ENCODE peak calls at places on chromosome 13, in nine cellular contexts. P is upper lobe of left lung, J is ovary, Z is choroid plexus epithelial cell, R is fibroblast of the aortic adventitia, F is thoracic aorta, H is uterus, G is hepatocyte, D is cardiac fibroblast. L is an unnamed sample.

GRCh38 chr13:67226686-67227085 is 3.5 kb downstream of the PCDH9 start:
- DNase-seq in G (no peak), J (no peak), Z (no peak), H (no peak), D (no peak), R (no peak), F (no peak), P (no peak), L (no peak)

GRCh38 chr13:74115138-74115537 is 19.1 kb downstream of the KLF12 start:
- DNase-seq in F (no peak), R (peak; percentile 55), Z (peak; percentile 72), H (no peak), D (peak; percentile 79), G (no peak), P (no peak), J (no peak), L (no peak)

GRCh38 chr13:93723316-93723715 is 496.7 kb downstream of the GPC6 start:
- DNase-seq in J (no peak), H (no peak), G (no peak), P (no peak), Z (peak; percentile 58), D (no peak), R (peak; percentile 45), F (no peak), L (no peak)

GRCh38 chr13:39417131-39417530 is 185.9 kb downstream of the LHFPL6 start:
- DNase-seq in J (no peak), D (peak; percentile 38), R (no peak), H (no peak), Z (no peak), G (no peak), F (no peak), P (no peak), L (no peak)

GRCh38 chr13:74891610-74892009 is 590.4 kb downstream of the TBC1D4 start:
- DNase-seq in H (no peak), D (peak; percentile 90), R (peak; percentile 12), P (no peak), Z (peak; percentile 81), G (no peak), F (no peak), J (no peak), L (no peak)

GRCh38 chr13:30698023-30698422 is 37.3 kb upstream of the ALOX5AP start:
- DNase-seq in D (peak; percentile 60), J (no peak), Z (peak; percentile 86), F (no peak), H (no peak), R (peak; percentile 81), P (no peak), G (no peak), L (no peak)

GRCh38 chr13:71374471-71375041 is 492.4 kb downstream of the DACH1 start:
- DNase-seq in P (no peak), G (no peak), R (no peak), Z (peak; percentile 23), H (no peak), D (peak; percentile 29), J (no peak), F (no peak), L (no peak)

GRCh38 chr13:30457306-30457891 is 8.3 kb downstream of the HMGB1 start:
- DNase-seq in G (no peak), J (no peak), P (no peak), F (no peak), H (no peak), Z (no peak), R (no peak), D (no peak), L (no peak)

GRCh38 chr13:34129422-34129821 is 311.5 kb downstream of the RFC3 start:
- DNase-seq in G (peak; percentile 31), Z (no peak), D (no peak), F (no peak), R (no peak), H (no peak), P (no peak), J (no peak), L (no peak)

GRCh38 chr13:90696656-90697055 is 650.8 kb upstream of the MIR17HG start:
- DNase-seq in Z (peak; percentile 34), D (peak; percentile 54), J (no peak), F (no peak), P (no peak), G (no peak), H (no peak), R (no peak), L (no peak)

GRCh38 chr13:76758257-76758656 is 127.9 kb downstream of the KCTD12 start:
- DNase-seq in G (no peak), F (no peak), P (no peak), Z (peak; percentile 40), R (peak; percentile 30), H (no peak), J (no peak), D (no peak), L (no peak)

GRCh38 chr13:26007774-26008173 is 44.0 kb downstream of the SHISA2 start:
- DNase-seq in Z (peak; percentile 31), F (no peak), R (no peak), G (no peak), D (no peak), H (no peak), J (no peak), P (no peak), L (no peak)

GRCh38 chr13:23455401-23456185 is 22.1 kb upstream of the SACS start:
- DNase-seq in D (no peak), Z (no peak), H (no peak), R (no peak), J (no peak), G (no peak), F (no peak), P (no peak), L (no peak)

GRCh38 chr13:109144693-109145437 is 515.5 kb downstream of the MYO16 start:
- DNase-seq in J (no peak), H (no peak), P (no peak), F (no peak), Z (no peak), G (no peak), R (peak; percentile 18), D (peak; percentile 42), L (no peak)

GRCh38 chr13:113669871-113670341 is 2.9 kb downstream of the GRK1 start:
- DNase-seq in Z (no peak), D (no peak), P (peak; percentile 14), R (no peak), J (peak; percentile 8), G (no peak), F (no peak), H (peak; percentile 5), L (no peak)

GRCh38 chr13:74074723-74075122 is 59.5 kb downstream of the KLF12 start:
- DNase-seq in F (no peak), Z (peak; percentile 77), P (no peak), G (no peak), D (peak; percentile 53), J (no peak), H (no peak), R (peak; percentile 71), L (no peak)

GRCh38 chr13:79285159-79285558 is 120.9 kb downstream of the RBM26 start:
- DNase-seq in Z (no peak), J (no peak), G (no peak), D (no peak), F (no peak), R (no peak), P (no peak), H (no peak), L (no peak)

GRCh38 chr13:79282508-79282907 is 123.5 kb downstream of the RBM26 start:
- DNase-seq in H (no peak), F (no peak), G (no peak), D (no peak), J (no peak), Z (no peak), P (no peak), R (no peak), L (no peak)

GRCh38 chr13:79282976-79283375 is 123.1 kb downstream of the RBM26 start:
- DNase-seq in R (no peak), F (no peak), G (peak; percentile 35), Z (peak; percentile 27), D (peak; percentile 13), H (no peak), J (no peak), P (no peak), L (no peak)

GRCh38 chr13:79283742-79284141 is 122.3 kb downstream of the RBM26 start:
- DNase-seq in P (no peak), R (no peak), Z (no peak), J (no peak), F (no peak), H (no peak), D (no peak), G (no peak), L (no peak)

DNA sequence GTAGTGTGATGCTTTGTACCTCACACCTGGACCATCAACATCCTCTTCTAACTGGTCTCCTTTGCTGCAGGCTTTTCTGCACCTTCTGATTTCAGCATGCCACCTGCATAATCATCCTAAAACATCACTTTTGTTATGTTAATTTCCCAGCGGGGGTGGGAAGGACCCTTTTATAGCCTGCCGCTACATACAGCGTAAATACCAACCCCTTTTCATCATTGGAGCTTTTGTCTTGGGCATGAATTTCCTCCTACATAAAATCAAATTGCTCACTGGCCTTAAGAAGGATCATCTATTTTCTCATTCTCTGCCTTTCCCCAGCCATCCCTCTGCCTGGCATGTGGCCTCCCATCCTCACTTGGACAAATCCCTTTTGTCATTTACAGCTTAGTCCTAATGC is 124.7 kb downstream of the RBM26 start:
- DNase-seq in P (no peak), F (no peak), G (no peak), D (no peak), Z (no peak), J (no peak), H (no peak), R (no peak), L (no peak)
- H3K4me3 ChIP-seq in P (no peak overlapping the region), F (no peak overlapping the region), G (no peak overlapping the region), D (no peak overlapping the region), Z (no peak overlapping the region), J (no peak overlapping the region), H (no peak overlapping the region), R (no peak overlapping the region), L (no peak overlapping the region)

GRCh38 chr13:47594833-47595232 is 406.2 kb downstream of the SUCLA2 start:
- DNase-seq in R (no peak), F (no peak), P (no peak), D (peak; percentile 19), H (no peak), J (no peak), Z (peak; percentile 35), G (no peak), L (peak; percentile 18)

GRCh38 chr13:47603365-47603764 is 397.7 kb downstream of the SUCLA2 start:
- DNase-seq in P (no peak), J (no peak), R (no peak), H (no peak), F (no peak), Z (peak; percentile 47), D (no peak), G (no peak), L (no peak)

GRCh38 chr13:47598340-47598911 is 402.6 kb downstream of the SUCLA2 start:
- DNase-seq in R (peak; percentile 46), D (peak; percentile 24), P (no peak), H (no peak), F (no peak), G (no peak), J (no peak), Z (peak; percentile 36), L (no peak)
- TF ChIP-seq CTCF in R (peak; percentile 47), D (peak; percentile 15), P (no peak), H (no peak), F (no peak), G (peak; percentile 41), J (no peak), Z (peak; percentile 39), L (no peak)

GRCh38 chr13:78601886-78602560 is 1.3 kb downstream of the POU4F1 start:
- DNase-seq in F (no peak), G (no peak), H (no peak), D (no peak), R (no peak), Z (no peak), J (no peak), P (no peak), L (no peak)
- H3K4me3 ChIP-seq in F (peak overlapping the region; percentile 65), G (no peak overlapping the region), H (no peak overlapping the region), D (no peak overlapping the region), R (no peak overlapping the region), Z (no peak overlapping the region), J (no peak overlapping the region), P (peak overlapping the region; percentile 36), L (peak overlapping the region; percentile 43)

GRCh38 chr13:45490068-45490467 is 25.3 kb downstream of the COG3 start:
- DNase-seq in P (no peak), G (no peak), R (no peak), Z (no peak), J (no peak), H (no peak), F (no peak), D (no peak), L (peak; percentile 23)
- TF ChIP-seq CTCF in P (no peak), G (peak; percentile 32), R (no peak), Z (peak; percentile 16), J (no peak), H (no peak), F (no peak), D (no peak), L (peak; percentile 43)